ENCODE peak calls at places on chromosomes 1 and 21, in five cellular contexts. One of them, this sample, is unnamed.

GRCh38 chr1:246647113-246647512 is 77.1 kb upstream of the SCCPDH start:
- DNase-seq in ascending aorta: no peak
- DNase-seq in AG04450: peak
- DNase-seq in WTC11: peak
- DNase-seq in type B pancreatic cell: no peak
- DNase-seq in this sample: no peak

GRCh38 chr1:245690946-245691456 is 536.2 kb downstream of the KIF26B start:
- DNase-seq in ascending aorta: no peak
- DNase-seq in AG04450: no peak
- DNase-seq in WTC11: no peak
- DNase-seq in type B pancreatic cell: no peak
- DNase-seq in this sample: no peak

GRCh38 chr1:72946901-72947505 is 664.7 kb upstream of the NEGR1 start:
- DNase-seq in ascending aorta: no peak
- DNase-seq in AG04450: no peak
- DNase-seq in WTC11: no peak
- DNase-seq in type B pancreatic cell: no peak
- DNase-seq in this sample: no peak

GRCh38 chr1:234746798-234747196 is 136.8 kb upstream of the IRF2BP2 start:
- DNase-seq in ascending aorta: no peak
- DNase-seq in AG04450: no peak
- DNase-seq in WTC11: no peak
- DNase-seq in type B pancreatic cell: no peak
- DNase-seq in this sample: no peak

GRCh38 chr1:15187175-15187810 is 33.7 kb downstream of the TMEM51 start:
- DNase-seq in ascending aorta: no peak
- DNase-seq in AG04450: no peak
- DNase-seq in WTC11: no peak
- DNase-seq in type B pancreatic cell: no peak
- DNase-seq in this sample: no peak

GRCh38 chr1:217734973-217735372 is 103.8 kb downstream of the SPATA17 start:
- DNase-seq in ascending aorta: no peak
- DNase-seq in AG04450: no peak
- DNase-seq in WTC11: no peak
- DNase-seq in type B pancreatic cell: no peak
- DNase-seq in this sample: no peak

GRCh38 chr1:20723159-20723536 is 5.3 kb upstream of the KIF17 start:
- DNase-seq in ascending aorta: no peak
- DNase-seq in AG04450: no peak
- DNase-seq in WTC11: no peak
- DNase-seq in type B pancreatic cell: no peak
- DNase-seq in this sample: no peak

GRCh38 chr1:42971848-42972291 is 13.2 kb upstream of the SLC2A1 start:
- DNase-seq in ascending aorta: no peak
- DNase-seq in AG04450: peak
- DNase-seq in WTC11: no peak
- DNase-seq in type B pancreatic cell: no peak
- DNase-seq in this sample: no peak

GRCh38 chr1:226679853-226680516 is 59.1 kb downstream of the ITPKB start:
- DNase-seq in ascending aorta: no peak
- DNase-seq in AG04450: no peak
- DNase-seq in WTC11: peak
- DNase-seq in type B pancreatic cell: peak
- DNase-seq in this sample: no peak

GRCh38 chr1:228315484-228315944 is 91.1 kb downstream of the TRIM11 start:
- DNase-seq in ascending aorta: no peak
- DNase-seq in AG04450: no peak
- DNase-seq in WTC11: no peak
- DNase-seq in type B pancreatic cell: peak
- DNase-seq in this sample: peak

GRCh38 chr1:213094446-213094845 is 43.4 kb downstream of the RPS6KC1 start:
- DNase-seq in ascending aorta: no peak
- DNase-seq in AG04450: no peak
- DNase-seq in WTC11: no peak
- DNase-seq in type B pancreatic cell: no peak
- DNase-seq in this sample: no peak

GRCh38 chr1:107139833-107140702 is 771 bp upstream of the NTNG1 start:
- DNase-seq in ascending aorta: no peak
- DNase-seq in AG04450: no peak
- DNase-seq in WTC11: peak
- DNase-seq in type B pancreatic cell: peak
- DNase-seq in this sample: no peak

GRCh38 chr1:58573705-58574591 is 3.1 kb downstream of the TACSTD2 start:
- DNase-seq in ascending aorta: no peak
- DNase-seq in AG04450: no peak
- DNase-seq in WTC11: no peak
- DNase-seq in type B pancreatic cell: no peak
- DNase-seq in this sample: no peak

GRCh38 chr1:145926706-145927072 is 595 bp downstream of the RBM8A start:
- DNase-seq in ascending aorta: no peak
- DNase-seq in AG04450: no peak
- DNase-seq in WTC11: no peak
- DNase-seq in type B pancreatic cell: no peak
- DNase-seq in this sample: no peak

GRCh38 chr21:41993744-41994143 is 16.4 kb downstream of the ZBTB21 start:
- DNase-seq in ascending aorta: no peak
- DNase-seq in AG04450: peak
- DNase-seq in WTC11: no peak
- DNase-seq in type B pancreatic cell: no peak
- DNase-seq in this sample: no peak

GRCh38 chr1:89149229-89149628 is 23.3 kb upstream of the GBP2 start:
- DNase-seq in ascending aorta: no peak
- DNase-seq in AG04450: peak
- DNase-seq in WTC11: peak
- DNase-seq in type B pancreatic cell: no peak
- DNase-seq in this sample: no peak

GRCh38 chr1:20358761-20359263 is 68.1 kb downstream of the VWA5B1 start:
- DNase-seq in ascending aorta: no peak
- DNase-seq in AG04450: peak
- DNase-seq in WTC11: no peak
- DNase-seq in type B pancreatic cell: no peak
- DNase-seq in this sample: no peak

GRCh38 chr1:183114441-183114840 is 71.6 kb upstream of the LAMC2 start:
- DNase-seq in ascending aorta: no peak
- DNase-seq in AG04450: no peak
- DNase-seq in WTC11: no peak
- DNase-seq in type B pancreatic cell: no peak
- DNase-seq in this sample: no peak

GRCh38 chr1:66374148-66374547 is 159.8 kb upstream of the SGIP1 start:
- DNase-seq in ascending aorta: no peak
- DNase-seq in AG04450: no peak
- DNase-seq in WTC11: no peak
- DNase-seq in type B pancreatic cell: no peak
- DNase-seq in this sample: no peak

GRCh38 chr1:220272841-220273090 is 513 bp upstream of the RAB3GAP2 start:
- DNase-seq in ascending aorta: no peak
- DNase-seq in AG04450: no peak
- DNase-seq in WTC11: no peak
- DNase-seq in type B pancreatic cell: no peak
- DNase-seq in this sample: no peak

GRCh38 chr1:223653015-223653414 is 12.5 kb downstream of the CAPN8 start:
- DNase-seq in ascending aorta: no peak
- DNase-seq in AG04450: no peak
- DNase-seq in WTC11: no peak
- DNase-seq in type B pancreatic cell: no peak
- DNase-seq in this sample: no peak

GRCh38 chr1:94100785-94101612 is 19.9 kb downstream of the ABCA4 start:
- DNase-seq in ascending aorta: no peak
- DNase-seq in AG04450: no peak
- DNase-seq in WTC11: no peak
- DNase-seq in type B pancreatic cell: no peak
- DNase-seq in this sample: no peak

GRCh38 chr1:43441894-43442632 is 11.7 kb downstream of the HYI start:
- DNase-seq in ascending aorta: no peak
- DNase-seq in AG04450: no peak
- DNase-seq in WTC11: no peak
- DNase-seq in type B pancreatic cell: no peak
- DNase-seq in this sample: no peak

GRCh38 chr1:117780981-117781475 is 148.4 kb downstream of the GDAP2 start:
- DNase-seq in ascending aorta: no peak
- DNase-seq in AG04450: no peak
- DNase-seq in WTC11: no peak
- DNase-seq in type B pancreatic cell: no peak
- DNase-seq in this sample: no peak

GRCh38 chr1:66371233-66372005 is 162.5 kb upstream of the SGIP1 start:
- DNase-seq in ascending aorta: no peak
- DNase-seq in AG04450: no peak
- DNase-seq in WTC11: no peak
- DNase-seq in type B pancreatic cell: no peak
- DNase-seq in this sample: no peak

GRCh38 chr1:22733643-22734042 is 23.0 kb downstream of the EPHB2 start:
- DNase-seq in ascending aorta: no peak
- DNase-seq in AG04450: no peak
- DNase-seq in WTC11: no peak
- DNase-seq in type B pancreatic cell: no peak
- DNase-seq in this sample: no peak

GRCh38 chr1:22728751-22729399 is 18.2 kb downstream of the EPHB2 start:
- DNase-seq in ascending aorta: no peak
- DNase-seq in AG04450: no peak
- DNase-seq in WTC11: no peak
- DNase-seq in type B pancreatic cell: no peak
- DNase-seq in this sample: no peak

GRCh38 chr1:22729921-22730320 is 19.3 kb downstream of the EPHB2 start:
- DNase-seq in ascending aorta: no peak
- DNase-seq in AG04450: no peak
- DNase-seq in WTC11: no peak
- DNase-seq in type B pancreatic cell: no peak
- DNase-seq in this sample: no peak

GRCh38 chr1:22729400-22729773 is 18.7 kb downstream of the EPHB2 start:
- DNase-seq in ascending aorta: no peak
- DNase-seq in AG04450: no peak
- DNase-seq in WTC11: no peak
- DNase-seq in type B pancreatic cell: no peak
- DNase-seq in this sample: no peak

GRCh38 chr1:22731924-22732522 is 21.4 kb downstream of the EPHB2 start:
- DNase-seq in ascending aorta: no peak
- DNase-seq in AG04450: no peak
- DNase-seq in WTC11: peak
- DNase-seq in type B pancreatic cell: no peak
- DNase-seq in this sample: no peak
- TF ChIP-seq CTCF in ascending aorta: no peak
- TF ChIP-seq CTCF in AG04450: peak
- TF ChIP-seq CTCF in WTC11: no peak
- TF ChIP-seq CTCF in type B pancreatic cell: peak
- TF ChIP-seq CTCF in this sample: peak

DNA sequence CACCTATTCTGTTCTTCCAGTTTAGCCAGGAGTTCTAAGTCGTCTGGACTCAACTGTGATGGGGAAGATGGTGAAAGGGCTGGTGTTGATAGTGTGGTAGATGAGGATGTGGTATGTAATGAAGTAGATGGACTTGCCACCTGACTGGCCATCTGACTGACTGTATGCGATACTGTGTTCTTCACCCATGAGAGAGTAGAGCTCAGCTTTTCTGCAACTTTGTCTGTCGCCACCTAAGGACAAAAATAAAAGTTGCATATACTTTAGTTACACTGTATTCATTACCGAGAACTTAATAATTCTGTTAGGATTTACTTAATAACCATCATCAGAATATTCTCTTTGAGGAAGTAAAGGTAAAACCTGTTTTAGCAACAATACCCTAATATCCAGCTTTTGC is 48.5 kb downstream of the EVI5 start:
- DNase-seq in ascending aorta: no peak
- DNase-seq in AG04450: no peak
- DNase-seq in WTC11: no peak
- DNase-seq in type B pancreatic cell: no peak
- DNase-seq in this sample: no peak
- TF ChIP-seq CTCF in ascending aorta: no peak
- TF ChIP-seq CTCF in AG04450: peak
- TF ChIP-seq CTCF in WTC11: no peak
- TF ChIP-seq CTCF in type B pancreatic cell: peak
- TF ChIP-seq CTCF in this sample: peak

GRCh38 chr1:41566969-41567368 is 82.5 kb upstream of the EDN2 start:
- DNase-seq in ascending aorta: no peak
- DNase-seq in AG04450: no peak
- DNase-seq in WTC11: no peak
- DNase-seq in type B pancreatic cell: no peak
- DNase-seq in this sample: no peak
- TF ChIP-seq CTCF in ascending aorta: no peak
- TF ChIP-seq CTCF in AG04450: no peak
- TF ChIP-seq CTCF in WTC11: no peak
- TF ChIP-seq CTCF in type B pancreatic cell: no peak
- TF ChIP-seq CTCF in this sample: no peak

GRCh38 chr1:90864681-90865080 is 147.6 kb upstream of the BARHL2 start:
- DNase-seq in ascending aorta: no peak
- DNase-seq in AG04450: no peak
- DNase-seq in WTC11: no peak
- DNase-seq in type B pancreatic cell: no peak
- DNase-seq in this sample: no peak

DNA sequence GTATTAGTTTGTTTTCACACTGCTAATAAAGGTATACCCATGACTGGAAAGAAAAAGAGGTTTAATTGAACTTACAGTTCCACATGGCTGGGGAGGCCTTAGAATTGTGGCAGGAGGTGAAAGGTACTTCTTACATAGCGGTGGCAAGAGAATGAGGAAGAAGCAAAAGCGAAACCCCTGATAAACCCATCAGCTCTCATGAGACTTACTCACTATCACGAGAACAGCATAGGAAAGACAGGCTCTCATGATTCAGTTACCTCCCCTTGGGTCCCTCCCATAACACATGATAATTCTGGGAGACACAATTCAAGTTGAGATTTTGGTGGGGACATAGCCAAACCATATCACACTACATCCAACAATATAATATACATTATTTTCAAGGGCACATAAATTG is 145.7 kb upstream of the BARHL2 start:
- DNase-seq in ascending aorta: no peak
- DNase-seq in AG04450: no peak
- DNase-seq in WTC11: no peak
- DNase-seq in type B pancreatic cell: no peak
- DNase-seq in this sample: no peak
- TF ChIP-seq CTCF in ascending aorta: no peak
- TF ChIP-seq CTCF in AG04450: no peak
- TF ChIP-seq CTCF in WTC11: no peak
- TF ChIP-seq CTCF in type B pancreatic cell: no peak
- TF ChIP-seq CTCF in this sample: no peak

GRCh38 chr1:201546093-201546492 is 7.2 kb downstream of the NAV1 start:
- DNase-seq in ascending aorta: no peak
- DNase-seq in AG04450: no peak
- DNase-seq in WTC11: no peak
- DNase-seq in type B pancreatic cell: no peak
- DNase-seq in this sample: no peak
- TF ChIP-seq CTCF in ascending aorta: no peak
- TF ChIP-seq CTCF in AG04450: peak
- TF ChIP-seq CTCF in WTC11: no peak
- TF ChIP-seq CTCF in type B pancreatic cell: peak
- TF ChIP-seq CTCF in this sample: peak

GRCh38 chr1:1665815-1666251 is 7.0 kb upstream of the CDK11B start:
- DNase-seq in ascending aorta: no peak
- DNase-seq in AG04450: no peak
- DNase-seq in WTC11: peak
- DNase-seq in type B pancreatic cell: no peak
- DNase-seq in this sample: no peak
- TF ChIP-seq CTCF in ascending aorta: peak
- TF ChIP-seq CTCF in AG04450: peak
- TF ChIP-seq CTCF in WTC11: peak
- TF ChIP-seq CTCF in type B pancreatic cell: peak
- TF ChIP-seq CTCF in this sample: peak

This sample was measured in osteocyte.